ENCODE peak calls at places on chromosome 14, in ten cellular contexts. One of them, this sample, is unnamed.

GRCh38 chr14:53458368-53458814 is 305.3 kb upstream of the DDHD1 start:
- DNase-seq in amygdala: no peak
- DNase-seq in IMR-90: peak
- DNase-seq in activated effector memory CD4-positive, alpha-beta T cell treated with anti-CD3 and anti-CD28 coated beads, Interleukin-2, amount 50 U/mL, for 16 hours: no peak
- DNase-seq in mucosa of gallbladder: no peak
- DNase-seq in endothelial cell: no peak
- DNase-seq in COR-L47: no peak
- DNase-seq in activated CD4-positive, alpha-beta T cell treated with anti-CD3 and anti-CD28 coated beads, Interleukin-2, amount 50 U/mL, for 1 hour: no peak
- DNase-seq in frontal cortex: no peak
- DNase-seq in stimulated activated CD8-positive, alpha-beta memory T cell treated with anti-CD3 and anti-CD28 coated beads, Interleukin-4, amount 100 ng/mL, for 4 hours: no peak
- DNase-seq in this sample: peak

GRCh38 chr14:96117101-96117897 is 78.1 kb downstream of the C14orf132 start:
- DNase-seq in stimulated activated CD8-positive, alpha-beta memory T cell treated with anti-CD3 and anti-CD28 coated beads, Interleukin-4, amount 100 ng/mL, for 4 hours: no peak
- DNase-seq in COR-L47: peak
- DNase-seq in amygdala: peak
- DNase-seq in frontal cortex: no peak
- DNase-seq in activated effector memory CD4-positive, alpha-beta T cell treated with anti-CD3 and anti-CD28 coated beads, Interleukin-2, amount 50 U/mL, for 16 hours: no peak
- DNase-seq in mucosa of gallbladder: no peak
- DNase-seq in endothelial cell: no peak
- DNase-seq in activated CD4-positive, alpha-beta T cell treated with anti-CD3 and anti-CD28 coated beads, Interleukin-2, amount 50 U/mL, for 1 hour: peak
- DNase-seq in IMR-90: peak
- DNase-seq in this sample: no peak

GRCh38 chr14:69500736-69501135 is 16.2 kb downstream of the PLEKHD1 start:
- DNase-seq in activated CD4-positive, alpha-beta T cell treated with anti-CD3 and anti-CD28 coated beads, Interleukin-2, amount 50 U/mL, for 1 hour: no peak
- DNase-seq in frontal cortex: no peak
- DNase-seq in stimulated activated CD8-positive, alpha-beta memory T cell treated with anti-CD3 and anti-CD28 coated beads, Interleukin-4, amount 100 ng/mL, for 4 hours: no peak
- DNase-seq in amygdala: no peak
- DNase-seq in COR-L47: peak
- DNase-seq in activated effector memory CD4-positive, alpha-beta T cell treated with anti-CD3 and anti-CD28 coated beads, Interleukin-2, amount 50 U/mL, for 16 hours: no peak
- DNase-seq in endothelial cell: no peak
- DNase-seq in IMR-90: no peak
- DNase-seq in mucosa of gallbladder: no peak
- DNase-seq in this sample: no peak

GRCh38 chr14:99687284-99688209 is 3.4 kb downstream of the CYP46A1 start:
- DNase-seq in IMR-90: no peak
- DNase-seq in mucosa of gallbladder: peak
- DNase-seq in stimulated activated CD8-positive, alpha-beta memory T cell treated with anti-CD3 and anti-CD28 coated beads, Interleukin-4, amount 100 ng/mL, for 4 hours: no peak
- DNase-seq in frontal cortex: no peak
- DNase-seq in activated CD4-positive, alpha-beta T cell treated with anti-CD3 and anti-CD28 coated beads, Interleukin-2, amount 50 U/mL, for 1 hour: peak
- DNase-seq in endothelial cell: peak
- DNase-seq in activated effector memory CD4-positive, alpha-beta T cell treated with anti-CD3 and anti-CD28 coated beads, Interleukin-2, amount 50 U/mL, for 16 hours: peak
- DNase-seq in COR-L47: no peak
- DNase-seq in amygdala: no peak
- DNase-seq in this sample: peak

GRCh38 chr14:99850705-99851104 is 57.5 kb downstream of the EML1 start:
- DNase-seq in amygdala: no peak
- DNase-seq in activated effector memory CD4-positive, alpha-beta T cell treated with anti-CD3 and anti-CD28 coated beads, Interleukin-2, amount 50 U/mL, for 16 hours: no peak
- DNase-seq in COR-L47: no peak
- DNase-seq in activated CD4-positive, alpha-beta T cell treated with anti-CD3 and anti-CD28 coated beads, Interleukin-2, amount 50 U/mL, for 1 hour: no peak
- DNase-seq in endothelial cell: no peak
- DNase-seq in stimulated activated CD8-positive, alpha-beta memory T cell treated with anti-CD3 and anti-CD28 coated beads, Interleukin-4, amount 100 ng/mL, for 4 hours: no peak
- DNase-seq in IMR-90: peak
- DNase-seq in frontal cortex: no peak
- DNase-seq in mucosa of gallbladder: no peak
- DNase-seq in this sample: no peak

GRCh38 chr14:105260826-105261438 is 12.6 kb downstream of the BTBD6 start:
- DNase-seq in IMR-90: no peak
- DNase-seq in endothelial cell: no peak
- DNase-seq in mucosa of gallbladder: no peak
- DNase-seq in frontal cortex: no peak
- DNase-seq in stimulated activated CD8-positive, alpha-beta memory T cell treated with anti-CD3 and anti-CD28 coated beads, Interleukin-4, amount 100 ng/mL, for 4 hours: no peak
- DNase-seq in COR-L47: no peak
- DNase-seq in activated CD4-positive, alpha-beta T cell treated with anti-CD3 and anti-CD28 coated beads, Interleukin-2, amount 50 U/mL, for 1 hour: no peak
- DNase-seq in amygdala: no peak
- DNase-seq in activated effector memory CD4-positive, alpha-beta T cell treated with anti-CD3 and anti-CD28 coated beads, Interleukin-2, amount 50 U/mL, for 16 hours: no peak
- DNase-seq in this sample: no peak

GRCh38 chr14:70988452-70988851 is 81.2 kb downstream of the PCNX1 start:
- DNase-seq in frontal cortex: no peak
- DNase-seq in endothelial cell: no peak
- DNase-seq in mucosa of gallbladder: no peak
- DNase-seq in activated CD4-positive, alpha-beta T cell treated with anti-CD3 and anti-CD28 coated beads, Interleukin-2, amount 50 U/mL, for 1 hour: peak
- DNase-seq in stimulated activated CD8-positive, alpha-beta memory T cell treated with anti-CD3 and anti-CD28 coated beads, Interleukin-4, amount 100 ng/mL, for 4 hours: no peak
- DNase-seq in amygdala: no peak
- DNase-seq in activated effector memory CD4-positive, alpha-beta T cell treated with anti-CD3 and anti-CD28 coated beads, Interleukin-2, amount 50 U/mL, for 16 hours: peak
- DNase-seq in IMR-90: no peak
- DNase-seq in COR-L47: no peak
- DNase-seq in this sample: no peak

GRCh38 chr14:37844614-37845013 is 249.2 kb downstream of the TTC6 start:
- DNase-seq in activated CD4-positive, alpha-beta T cell treated with anti-CD3 and anti-CD28 coated beads, Interleukin-2, amount 50 U/mL, for 1 hour: no peak
- DNase-seq in frontal cortex: no peak
- DNase-seq in mucosa of gallbladder: no peak
- DNase-seq in stimulated activated CD8-positive, alpha-beta memory T cell treated with anti-CD3 and anti-CD28 coated beads, Interleukin-4, amount 100 ng/mL, for 4 hours: no peak
- DNase-seq in IMR-90: no peak
- DNase-seq in amygdala: no peak
- DNase-seq in endothelial cell: no peak
- DNase-seq in activated effector memory CD4-positive, alpha-beta T cell treated with anti-CD3 and anti-CD28 coated beads, Interleukin-2, amount 50 U/mL, for 16 hours: no peak
- DNase-seq in COR-L47: no peak
- DNase-seq in this sample: no peak

GRCh38 chr14:102316048-102316745 is 3.3 kb upstream of the ZNF839 start:
- DNase-seq in stimulated activated CD8-positive, alpha-beta memory T cell treated with anti-CD3 and anti-CD28 coated beads, Interleukin-4, amount 100 ng/mL, for 4 hours: no peak
- DNase-seq in amygdala: peak
- DNase-seq in activated effector memory CD4-positive, alpha-beta T cell treated with anti-CD3 and anti-CD28 coated beads, Interleukin-2, amount 50 U/mL, for 16 hours: peak
- DNase-seq in activated CD4-positive, alpha-beta T cell treated with anti-CD3 and anti-CD28 coated beads, Interleukin-2, amount 50 U/mL, for 1 hour: peak
- DNase-seq in frontal cortex: no peak
- DNase-seq in endothelial cell: peak
- DNase-seq in COR-L47: peak
- DNase-seq in IMR-90: peak
- DNase-seq in mucosa of gallbladder: peak
- DNase-seq in this sample: peak

GRCh38 chr14:67999290-67999689 is 179.7 kb downstream of the RAD51B start:
- DNase-seq in endothelial cell: no peak
- DNase-seq in COR-L47: no peak
- DNase-seq in activated CD4-positive, alpha-beta T cell treated with anti-CD3 and anti-CD28 coated beads, Interleukin-2, amount 50 U/mL, for 1 hour: no peak
- DNase-seq in mucosa of gallbladder: no peak
- DNase-seq in IMR-90: peak
- DNase-seq in amygdala: no peak
- DNase-seq in frontal cortex: no peak
- DNase-seq in stimulated activated CD8-positive, alpha-beta memory T cell treated with anti-CD3 and anti-CD28 coated beads, Interleukin-4, amount 100 ng/mL, for 4 hours: no peak
- DNase-seq in activated effector memory CD4-positive, alpha-beta T cell treated with anti-CD3 and anti-CD28 coated beads, Interleukin-2, amount 50 U/mL, for 16 hours: no peak
- DNase-seq in this sample: peak

GRCh38 chr14:100381386-100382105 is 58.4 kb downstream of the SLC25A47 start:
- DNase-seq in frontal cortex: no peak
- DNase-seq in endothelial cell: no peak
- DNase-seq in stimulated activated CD8-positive, alpha-beta memory T cell treated with anti-CD3 and anti-CD28 coated beads, Interleukin-4, amount 100 ng/mL, for 4 hours: no peak
- DNase-seq in IMR-90: peak
- DNase-seq in mucosa of gallbladder: no peak
- DNase-seq in amygdala: no peak
- DNase-seq in COR-L47: peak
- DNase-seq in activated effector memory CD4-positive, alpha-beta T cell treated with anti-CD3 and anti-CD28 coated beads, Interleukin-2, amount 50 U/mL, for 16 hours: no peak
- DNase-seq in activated CD4-positive, alpha-beta T cell treated with anti-CD3 and anti-CD28 coated beads, Interleukin-2, amount 50 U/mL, for 1 hour: no peak
- DNase-seq in this sample: no peak

GRCh38 chr14:89503458-89503996 is 86.5 kb upstream of the FOXN3 start:
- DNase-seq in stimulated activated CD8-positive, alpha-beta memory T cell treated with anti-CD3 and anti-CD28 coated beads, Interleukin-4, amount 100 ng/mL, for 4 hours: no peak
- DNase-seq in IMR-90: no peak
- DNase-seq in amygdala: no peak
- DNase-seq in endothelial cell: no peak
- DNase-seq in frontal cortex: no peak
- DNase-seq in activated CD4-positive, alpha-beta T cell treated with anti-CD3 and anti-CD28 coated beads, Interleukin-2, amount 50 U/mL, for 1 hour: no peak
- DNase-seq in activated effector memory CD4-positive, alpha-beta T cell treated with anti-CD3 and anti-CD28 coated beads, Interleukin-2, amount 50 U/mL, for 16 hours: no peak
- DNase-seq in COR-L47: no peak
- DNase-seq in mucosa of gallbladder: no peak
- DNase-seq in this sample: no peak

GRCh38 chr14:20683896-20684661 is at the start of gene RNASE4:
- DNase-seq in endothelial cell: peak
- DNase-seq in IMR-90: peak
- DNase-seq in activated effector memory CD4-positive, alpha-beta T cell treated with anti-CD3 and anti-CD28 coated beads, Interleukin-2, amount 50 U/mL, for 16 hours: peak
- DNase-seq in activated CD4-positive, alpha-beta T cell treated with anti-CD3 and anti-CD28 coated beads, Interleukin-2, amount 50 U/mL, for 1 hour: peak
- DNase-seq in frontal cortex: peak
- DNase-seq in amygdala: peak
- DNase-seq in stimulated activated CD8-positive, alpha-beta memory T cell treated with anti-CD3 and anti-CD28 coated beads, Interleukin-4, amount 100 ng/mL, for 4 hours: peak
- DNase-seq in mucosa of gallbladder: peak
- DNase-seq in COR-L47: no peak
- DNase-seq in this sample: peak

GRCh38 chr14:52067873-52068740 is 752 bp downstream of the NID2 start:
- DNase-seq in activated effector memory CD4-positive, alpha-beta T cell treated with anti-CD3 and anti-CD28 coated beads, Interleukin-2, amount 50 U/mL, for 16 hours: peak
- DNase-seq in IMR-90: peak
- DNase-seq in stimulated activated CD8-positive, alpha-beta memory T cell treated with anti-CD3 and anti-CD28 coated beads, Interleukin-4, amount 100 ng/mL, for 4 hours: no peak
- DNase-seq in amygdala: no peak
- DNase-seq in COR-L47: no peak
- DNase-seq in activated CD4-positive, alpha-beta T cell treated with anti-CD3 and anti-CD28 coated beads, Interleukin-2, amount 50 U/mL, for 1 hour: no peak
- DNase-seq in mucosa of gallbladder: no peak
- DNase-seq in endothelial cell: peak
- DNase-seq in frontal cortex: peak
- DNase-seq in this sample: peak

GRCh38 chr14:89740241-89740640 is 214.3 kb downstream of the EFCAB11 start:
- DNase-seq in IMR-90: no peak
- DNase-seq in amygdala: no peak
- DNase-seq in activated CD4-positive, alpha-beta T cell treated with anti-CD3 and anti-CD28 coated beads, Interleukin-2, amount 50 U/mL, for 1 hour: no peak
- DNase-seq in endothelial cell: no peak
- DNase-seq in activated effector memory CD4-positive, alpha-beta T cell treated with anti-CD3 and anti-CD28 coated beads, Interleukin-2, amount 50 U/mL, for 16 hours: no peak
- DNase-seq in stimulated activated CD8-positive, alpha-beta memory T cell treated with anti-CD3 and anti-CD28 coated beads, Interleukin-4, amount 100 ng/mL, for 4 hours: no peak
- DNase-seq in COR-L47: no peak
- DNase-seq in frontal cortex: no peak
- DNase-seq in mucosa of gallbladder: no peak
- DNase-seq in this sample: no peak

GRCh38 chr14:105876158-105876557 is 349.8 kb downstream of the TMEM121 start:
- DNase-seq in amygdala: no peak
- DNase-seq in IMR-90: no peak
- DNase-seq in endothelial cell: no peak
- DNase-seq in frontal cortex: no peak
- DNase-seq in activated CD4-positive, alpha-beta T cell treated with anti-CD3 and anti-CD28 coated beads, Interleukin-2, amount 50 U/mL, for 1 hour: no peak
- DNase-seq in activated effector memory CD4-positive, alpha-beta T cell treated with anti-CD3 and anti-CD28 coated beads, Interleukin-2, amount 50 U/mL, for 16 hours: peak
- DNase-seq in stimulated activated CD8-positive, alpha-beta memory T cell treated with anti-CD3 and anti-CD28 coated beads, Interleukin-4, amount 100 ng/mL, for 4 hours: no peak
- DNase-seq in mucosa of gallbladder: no peak
- DNase-seq in COR-L47: no peak
- DNase-seq in this sample: no peak

GRCh38 chr14:24634158-24634557 is at the start of gene GZMB:
- DNase-seq in frontal cortex: no peak
- DNase-seq in activated effector memory CD4-positive, alpha-beta T cell treated with anti-CD3 and anti-CD28 coated beads, Interleukin-2, amount 50 U/mL, for 16 hours: peak
- DNase-seq in endothelial cell: no peak
- DNase-seq in stimulated activated CD8-positive, alpha-beta memory T cell treated with anti-CD3 and anti-CD28 coated beads, Interleukin-4, amount 100 ng/mL, for 4 hours: peak
- DNase-seq in IMR-90: peak
- DNase-seq in amygdala: no peak
- DNase-seq in COR-L47: no peak
- DNase-seq in activated CD4-positive, alpha-beta T cell treated with anti-CD3 and anti-CD28 coated beads, Interleukin-2, amount 50 U/mL, for 1 hour: no peak
- DNase-seq in mucosa of gallbladder: no peak
- DNase-seq in this sample: no peak

GRCh38 chr14:90871605-90872233 is 55.5 kb upstream of the TTC7B start:
- DNase-seq in stimulated activated CD8-positive, alpha-beta memory T cell treated with anti-CD3 and anti-CD28 coated beads, Interleukin-4, amount 100 ng/mL, for 4 hours: no peak
- DNase-seq in activated effector memory CD4-positive, alpha-beta T cell treated with anti-CD3 and anti-CD28 coated beads, Interleukin-2, amount 50 U/mL, for 16 hours: no peak
- DNase-seq in endothelial cell: no peak
- DNase-seq in COR-L47: no peak
- DNase-seq in activated CD4-positive, alpha-beta T cell treated with anti-CD3 and anti-CD28 coated beads, Interleukin-2, amount 50 U/mL, for 1 hour: no peak
- DNase-seq in amygdala: no peak
- DNase-seq in frontal cortex: no peak
- DNase-seq in IMR-90: peak
- DNase-seq in mucosa of gallbladder: no peak
- DNase-seq in this sample: peak

GRCh38 chr14:68349900-68350323 is 443.0 kb downstream of the ZFP36L1 start:
- DNase-seq in activated CD4-positive, alpha-beta T cell treated with anti-CD3 and anti-CD28 coated beads, Interleukin-2, amount 50 U/mL, for 1 hour: no peak
- DNase-seq in endothelial cell: no peak
- DNase-seq in IMR-90: peak
- DNase-seq in stimulated activated CD8-positive, alpha-beta memory T cell treated with anti-CD3 and anti-CD28 coated beads, Interleukin-4, amount 100 ng/mL, for 4 hours: no peak
- DNase-seq in mucosa of gallbladder: no peak
- DNase-seq in frontal cortex: no peak
- DNase-seq in COR-L47: no peak
- DNase-seq in activated effector memory CD4-positive, alpha-beta T cell treated with anti-CD3 and anti-CD28 coated beads, Interleukin-2, amount 50 U/mL, for 16 hours: no peak
- DNase-seq in amygdala: no peak
- DNase-seq in this sample: no peak

GRCh38 chr14:64826333-64826732 is 53.4 kb downstream of the SPTB start:
- DNase-seq in IMR-90: peak
- DNase-seq in frontal cortex: no peak
- DNase-seq in amygdala: no peak
- DNase-seq in mucosa of gallbladder: no peak
- DNase-seq in stimulated activated CD8-positive, alpha-beta memory T cell treated with anti-CD3 and anti-CD28 coated beads, Interleukin-4, amount 100 ng/mL, for 4 hours: no peak
- DNase-seq in endothelial cell: no peak
- DNase-seq in COR-L47: no peak
- DNase-seq in activated effector memory CD4-positive, alpha-beta T cell treated with anti-CD3 and anti-CD28 coated beads, Interleukin-2, amount 50 U/mL, for 16 hours: no peak
- DNase-seq in activated CD4-positive, alpha-beta T cell treated with anti-CD3 and anti-CD28 coated beads, Interleukin-2, amount 50 U/mL, for 1 hour: no peak
- DNase-seq in this sample: peak

GRCh38 chr14:73717998-73718741 is 4.0 kb upstream of the PNMA1 start:
- DNase-seq in frontal cortex: peak
- DNase-seq in mucosa of gallbladder: peak
- DNase-seq in activated effector memory CD4-positive, alpha-beta T cell treated with anti-CD3 and anti-CD28 coated beads, Interleukin-2, amount 50 U/mL, for 16 hours: no peak
- DNase-seq in activated CD4-positive, alpha-beta T cell treated with anti-CD3 and anti-CD28 coated beads, Interleukin-2, amount 50 U/mL, for 1 hour: no peak
- DNase-seq in stimulated activated CD8-positive, alpha-beta memory T cell treated with anti-CD3 and anti-CD28 coated beads, Interleukin-4, amount 100 ng/mL, for 4 hours: no peak
- DNase-seq in COR-L47: no peak
- DNase-seq in amygdala: no peak
- DNase-seq in IMR-90: peak
- DNase-seq in endothelial cell: no peak
- DNase-seq in this sample: peak

This sample was measured in kidney tubule cell.